ENCODE peak calls at places on chromosomes 7 and 10, in seven cellular contexts. H is NCI-H1417, V is iris pigment epithelial cell, T is iPS DF 6.9, R is COR-L47, A is NCI-H1105, P is Ammon's horn. J is an unnamed sample.

GRCh38 chr7:6057316-6058128 is 26.3 kb downstream of the ANKRD61 start:
- DNase-seq in H (no peak), V (peak; percentile 10), T (no peak), R (no peak), A (no peak), P (no peak), J (no peak)

GRCh38 chr10:10845826-10846225 is 171.8 kb upstream of the CELF2 start:
- DNase-seq in H (no peak), V (no peak), T (no peak), R (no peak), A (no peak), P (no peak), J (no peak)

GRCh38 chr10:133385214-133385613 is 6.2 kb downstream of the PAOX start:
- DNase-seq in H (no peak), V (no peak), T (no peak), R (no peak), A (no peak), P (no peak), J (no peak)

GRCh38 chr7:8217200-8218068 is 44.5 kb downstream of the ICA1 start:
- DNase-seq in H (peak; percentile 93), V (peak; percentile 56), T (no peak), R (peak; percentile 85), A (peak; percentile 86), P (peak; percentile 80), J (peak; percentile 69)

GRCh38 chr10:132493756-132494290 is 43.8 kb upstream of the INPP5A start:
- DNase-seq in H (no peak), V (no peak), T (no peak), R (no peak), A (no peak), P (no peak), J (no peak)

GRCh38 chr7:5646846-5647245 is 134.6 kb downstream of the RNF216 start:
- DNase-seq in H (no peak), V (peak; percentile 83), T (no peak), R (no peak), A (no peak), P (no peak), J (no peak)

GRCh38 chr10:29471483-29471859 is 163.3 kb downstream of the SVIL start:
- DNase-seq in H (no peak), V (peak; percentile 90), T (no peak), R (no peak), A (no peak), P (no peak), J (no peak)

GRCh38 chr7:55326079-55326847 is 38.9 kb upstream of the LANCL2 start:
- DNase-seq in H (no peak), V (no peak), T (no peak), R (no peak), A (no peak), P (no peak), J (no peak)

GRCh38 chr10:91103384-91104184 is 116.9 kb upstream of the PCGF5 start:
- DNase-seq in H (no peak), V (no peak), T (no peak), R (no peak), A (no peak), P (no peak), J (no peak)

GRCh38 chr7:38283809-38284208 is 10.4 kb upstream of the TARP start:
- DNase-seq in H (no peak), V (no peak), T (no peak), R (no peak), A (no peak), P (no peak), J (no peak)

GRCh38 chr7:111098011-111098925 is 7.3 kb downstream of the LRRN3 start:
- DNase-seq in H (peak; percentile 72), V (peak; percentile 57), T (peak; percentile 25), R (peak; percentile 46), A (peak; percentile 14), P (peak; percentile 80), J (peak; percentile 12)

GRCh38 chr10:89463846-89464537 is 49.6 kb downstream of the IFIT5 start:
- DNase-seq in H (no peak), V (no peak), T (no peak), R (no peak), A (no peak), P (no peak), J (no peak)

GRCh38 chr7:41732279-41733062 is 29.6 kb upstream of the INHBA start:
- DNase-seq in H (no peak), V (peak; percentile 6), T (no peak), R (no peak), A (no peak), P (peak; percentile 33), J (no peak)

GRCh38 chr7:24922099-24922773 is 57.7 kb downstream of the OSBPL3 start:
- DNase-seq in H (no peak), V (no peak), T (no peak), R (no peak), A (no peak), P (no peak), J (no peak)

GRCh38 chr7:148484486-148484885 is 106.1 kb upstream of the C7orf33 start:
- DNase-seq in H (no peak), V (no peak), T (no peak), R (no peak), A (no peak), P (no peak), J (no peak)

GRCh38 chr7:76302299-76303056 is at the start of gene HSPB1:
- DNase-seq in H (peak; percentile 93), V (peak; percentile 91), T (no peak), R (peak; percentile 87), A (peak; percentile 88), P (peak; percentile 88), J (peak; percentile 73)

GRCh38 chr10:123996302-123996701 is 97.1 kb downstream of the CHST15 start:
- DNase-seq in H (peak; percentile 38), V (no peak), T (no peak), R (no peak), A (no peak), P (peak; percentile 2), J (no peak)

GRCh38 chr7:69962077-69962855 is 364.0 kb downstream of the AUTS2 start:
- DNase-seq in H (no peak), V (no peak), T (no peak), R (peak; percentile 42), A (peak; percentile 51), P (peak; percentile 17), J (no peak)

GRCh38 chr10:49595003-49595712 is 15.0 kb upstream of the SLC18A3 start:
- DNase-seq in H (no peak), V (no peak), T (no peak), R (no peak), A (no peak), P (no peak), J (no peak)

GRCh38 chr7:25906760-25907159 is 245.2 kb upstream of the NFE2L3 start:
- DNase-seq in H (no peak), V (no peak), T (no peak), R (no peak), A (no peak), P (no peak), J (no peak)

GRCh38 chr7:47154781-47155180 is 427.1 kb downstream of the TNS3 start:
- DNase-seq in H (no peak), V (no peak), T (no peak), R (no peak), A (no peak), P (no peak), J (no peak)

GRCh38 chr7:94654764-94655561 is 970 bp downstream of the SGCE start:
- DNase-seq in H (peak; percentile 80), V (peak; percentile 42), T (no peak), R (no peak), A (peak; percentile 44), P (peak; percentile 30), J (no peak)

GRCh38 chr7:5215313-5215712 is 25.3 kb downstream of the WIPI2 start:
- DNase-seq in H (no peak), V (no peak), T (no peak), R (no peak), A (no peak), P (no peak), J (no peak)

J was measured in NCI-H2107.